ENCODE peak calls at places on chromosomes 3 and 15, in four cellular contexts. W, R, A and Q are unnamed samples.

GRCh38 chr3:76293856-76294255 is 508.5 kb upstream of the ZNF717 start:
- DNase-seq in W (no peak), R (no peak), A (no peak), Q (no peak)

GRCh38 chr3:98906230-98906629 is 4.7 kb upstream of the DCBLD2 start:
- DNase-seq in W (no peak), R (no peak), A (no peak), Q (no peak)

GRCh38 chr3:120350431-120350941 is 1.3 kb upstream of the LRRC58 start:
- DNase-seq in W (peak; percentile 50), R (peak; percentile 12), A (peak; percentile 30), Q (no peak)

GRCh38 chr3:185815391-185816282 is 9.2 kb downstream of the IGF2BP2 start:
- DNase-seq in W (no peak), R (no peak), A (no peak), Q (no peak)

GRCh38 chr15:65767895-65768294 is 24.2 kb downstream of the DENND4A start:
- DNase-seq in W (no peak), R (no peak), A (no peak), Q (no peak)

GRCh38 chr3:196055683-196056270 is 26.1 kb downstream of the TFRC start:
- DNase-seq in W (peak; percentile 89), R (no peak), A (no peak), Q (no peak)

GRCh38 chr3:101719604-101720185 is 4.7 kb upstream of the CEP97 start:
- DNase-seq in W (no peak), R (no peak), A (no peak), Q (no peak)

GRCh38 chr3:16523778-16524177 is 10.3 kb upstream of the RFTN1 start:
- DNase-seq in W (no peak), R (no peak), A (no peak), Q (no peak)

GRCh38 chr15:73866881-73867410 is 6.4 kb upstream of the TBC1D21 start:
- DNase-seq in W (no peak), R (no peak), A (peak; percentile 17), Q (no peak)

GRCh38 chr15:51853987-51854386 is 24.5 kb downstream of the TMOD3 start:
- DNase-seq in W (no peak), R (no peak), A (no peak), Q (no peak)

GRCh38 chr3:141456328-141456689 is 30.5 kb upstream of the RASA2 start:
- DNase-seq in W (no peak), R (no peak), A (no peak), Q (no peak)

GRCh38 chr15:32692286-32692685 is 25.5 kb upstream of the GREM1 start:
- DNase-seq in W (no peak), R (no peak), A (no peak), Q (no peak)

GRCh38 chr15:62066663-62067447 is at the start of gene C2CD4A:
- DNase-seq in W (peak; percentile 88), R (peak; percentile 28), A (no peak), Q (no peak)

GRCh38 chr3:158763421-158763820 is 31.2 kb upstream of the RARRES1 start:
- DNase-seq in W (no peak), R (no peak), A (no peak), Q (no peak)

GRCh38 chr15:74402873-74403589 is 30.7 kb downstream of the SEMA7A start:
- DNase-seq in W (no peak), R (no peak), A (no peak), Q (peak; percentile 82)

GRCh38 chr3:14273886-14274517 is 95.4 kb downstream of the LSM3 start:
- DNase-seq in W (no peak), R (no peak), A (no peak), Q (no peak)

GRCh38 chr15:67177750-67178149 is 76.7 kb downstream of the AAGAB start:
- DNase-seq in W (no peak), R (no peak), A (no peak), Q (no peak)

GRCh38 chr3:136018876-136019275 is 53.3 kb downstream of the PPP2R3A start:
- DNase-seq in W (no peak), R (no peak), A (no peak), Q (no peak)

GRCh38 chr15:96353931-96354730 is 23.6 kb downstream of the NR2F2 start:
- DNase-seq in W (no peak), R (no peak), A (peak; percentile 63), Q (no peak)

GRCh38 chr3:112531358-112531781 is 30.4 kb downstream of the ATG3 start:
- DNase-seq in W (peak; percentile 3), R (no peak), A (peak; percentile 17), Q (no peak)

GRCh38 chr15:71050461-71050860 is 64.8 kb upstream of the THSD4 start:
- DNase-seq in W (no peak), R (no peak), A (no peak), Q (no peak)

DNA sequence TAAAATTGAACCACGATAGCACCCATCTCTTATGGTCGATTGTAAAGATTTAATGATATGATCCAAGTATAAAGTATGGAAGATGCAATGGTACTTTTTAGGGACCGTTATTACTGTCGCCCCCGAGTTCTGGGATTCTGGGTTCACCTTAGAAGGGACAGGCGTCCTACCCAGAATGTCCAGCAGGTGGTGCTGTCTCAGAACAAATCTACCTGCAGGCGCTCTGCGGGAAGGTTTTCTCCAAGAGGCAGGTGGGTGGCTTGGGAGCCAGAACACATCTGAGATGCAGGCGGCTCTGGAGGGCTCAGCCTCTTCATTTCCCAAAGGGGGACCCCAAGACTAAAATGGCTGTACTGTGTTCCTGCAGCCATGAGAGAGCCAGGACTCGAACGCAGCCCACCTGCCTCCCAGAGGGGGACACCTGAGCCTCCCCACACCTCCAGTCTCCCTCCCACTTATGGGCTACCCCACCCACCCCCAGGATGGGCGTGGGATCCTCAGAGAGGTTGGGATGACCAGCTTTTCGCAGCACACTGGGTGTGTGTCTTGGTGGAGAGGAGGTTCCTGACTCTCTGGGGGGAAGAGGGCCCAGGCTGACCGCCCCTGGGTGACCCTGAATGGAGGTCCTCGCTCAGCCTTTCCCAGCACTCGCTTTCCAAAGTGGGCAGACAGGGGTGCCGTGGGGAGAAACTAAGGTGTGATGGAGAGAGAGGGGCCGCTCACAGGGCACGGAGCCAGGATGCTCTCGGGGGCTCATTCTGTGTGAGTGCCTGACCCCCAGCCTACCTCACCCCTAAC is 28.1 kb upstream of the CORO2B start:
- DNase-seq in W (peak; percentile 41), R (peak; percentile 68), A (peak; percentile 71), Q (no peak)
- TF ChIP-seq FOXK2 in W (no peak), R (no peak), A (no peak), Q (no peak)

GRCh38 chr3:51710631-51711351 is 3.9 kb downstream of the GRM2 start:
- DNase-seq in W (no peak), R (peak; percentile 30), A (no peak), Q (no peak)

GRCh38 chr3:51709004-51709420 is 2.1 kb downstream of the GRM2 start:
- DNase-seq in W (no peak), R (no peak), A (no peak), Q (no peak)

GRCh38 chr3:51708216-51708845 is 1.5 kb downstream of the GRM2 start:
- DNase-seq in W (no peak), R (no peak), A (no peak), Q (no peak)

GRCh38 chr3:51711352-51712019 is 4.6 kb downstream of the GRM2 start:
- DNase-seq in W (no peak), R (no peak), A (no peak), Q (no peak)

GRCh38 chr3:51709675-51710074 is 2.8 kb downstream of the GRM2 start:
- DNase-seq in W (no peak), R (no peak), A (no peak), Q (no peak)
- TF ChIP-seq FOXK2 in W (no peak), R (no peak), A (no peak), Q (no peak)

DNA sequence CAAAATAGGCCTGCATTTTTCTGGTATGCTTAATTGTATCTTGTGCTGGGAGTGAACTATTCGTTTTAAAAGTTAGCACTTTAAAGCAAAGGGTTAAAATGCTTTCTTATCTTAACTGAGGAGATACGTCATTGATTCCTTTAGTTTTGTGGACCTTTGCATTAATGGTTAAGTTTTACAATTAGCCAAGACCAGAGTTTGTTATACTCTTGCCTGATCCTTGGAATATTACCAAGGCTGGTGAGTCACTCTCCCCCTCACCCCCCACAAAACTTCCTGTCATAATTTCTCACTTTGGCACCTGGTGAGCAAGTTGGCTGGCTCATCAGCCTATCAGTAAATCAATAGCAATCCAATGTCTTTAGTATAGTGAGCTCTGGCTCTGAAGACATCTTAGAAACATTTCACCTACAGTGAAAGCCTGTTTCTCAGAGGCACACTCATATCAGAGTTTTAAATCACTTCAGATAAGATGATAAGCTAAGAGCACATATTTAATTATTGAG is 26.7 kb downstream of the SLC2A2 start:
- DNase-seq in W (peak; percentile 52), R (no peak), A (no peak), Q (no peak)
- TF ChIP-seq FOXK2 in W (no peak), R (no peak), A (no peak), Q (no peak)

GRCh38 chr3:40878464-40878905 is 320.8 kb upstream of the CTNNB1 start:
- DNase-seq in W (no peak), R (no peak), A (no peak), Q (no peak)
- TF ChIP-seq FOXK2 in W (no peak), R (no peak), A (no peak), Q (no peak)

GRCh38 chr3:160801386-160802118 is 45.5 kb downstream of the PPM1L start:
- DNase-seq in W (no peak), R (no peak), A (no peak), Q (no peak)
- TF ChIP-seq FOXK2 in W (no peak), R (no peak), A (no peak), Q (no peak)

GRCh38 chr3:8497582-8497981 is 4.0 kb upstream of the LMCD1 start:
- DNase-seq in W (peak; percentile 75), R (no peak), A (no peak), Q (no peak)

GRCh38 chr3:8500966-8501365 is 657 bp upstream of the LMCD1 start:
- DNase-seq in W (no peak), R (no peak), A (no peak), Q (no peak)

GRCh38 chr3:8500208-8500961 is 1.2 kb upstream of the LMCD1 start:
- DNase-seq in W (peak; percentile 87), R (no peak), A (no peak), Q (no peak)

GRCh38 chr3:8501388-8502131 is at the start of gene LMCD1:
- DNase-seq in W (peak; percentile 93), R (peak; percentile 88), A (peak; percentile 63), Q (peak; percentile 64)

GRCh38 chr3:8499181-8499611 is 2.4 kb upstream of the LMCD1 start:
- DNase-seq in W (peak; percentile 92), R (no peak), A (no peak), Q (no peak)
- TF ChIP-seq FOXK2 in W (no peak), R (no peak), A (no peak), Q (no peak)

DNA sequence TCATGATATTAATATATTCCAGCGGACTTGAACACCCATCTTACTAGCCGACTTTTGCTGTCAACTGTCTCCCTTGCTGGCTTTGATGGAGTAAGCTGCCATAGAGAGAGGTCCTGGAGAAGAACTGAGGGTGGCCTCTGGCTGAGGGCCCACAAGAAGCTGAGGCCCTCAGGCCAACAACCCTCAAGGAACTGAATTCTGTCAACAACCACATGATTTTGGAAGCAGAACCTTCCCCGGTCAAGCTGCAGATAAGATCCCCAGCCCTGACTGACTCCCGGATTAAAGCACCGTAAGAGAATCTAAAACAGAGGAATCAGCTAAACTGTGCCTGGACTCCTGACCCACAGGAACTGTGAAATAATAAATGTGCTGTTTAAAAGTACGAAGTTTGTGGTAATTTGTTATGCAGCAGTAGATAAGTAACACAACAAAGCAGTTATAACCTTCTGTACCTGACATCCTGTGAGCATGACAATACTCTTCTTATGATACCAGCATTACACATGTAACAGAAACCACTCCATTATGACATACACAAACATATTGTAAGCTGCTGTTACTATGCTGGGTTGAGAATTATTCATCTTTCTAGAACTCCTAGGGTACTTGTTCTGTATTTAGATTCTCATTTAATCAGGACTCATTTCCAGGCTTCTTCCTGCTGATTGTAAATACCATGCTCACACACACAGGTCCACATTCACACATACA is 66.2 kb downstream of the HES1 start:
- DNase-seq in W (no peak), R (no peak), A (no peak), Q (no peak)
- TF ChIP-seq FOXK2 in W (no peak), R (no peak), A (no peak), Q (no peak)

GRCh38 chr3:60228823-60229222 is 1022.4 kb downstream of the FHIT start:
- DNase-seq in W (no peak), R (no peak), A (no peak), Q (no peak)
- TF ChIP-seq FOXK2 in W (no peak), R (no peak), A (no peak), Q (no peak)